ENCODE peak calls at places on chromosomes 11 and 22, in ten cellular contexts. Y, U, L, J, B, Q, O, V, S and C are unnamed samples.

GRCh38 chr11:88553204-88553603 is 215.7 kb upstream of the CTSC start:
- DNase-seq in Y (no peak), U (no peak), L (no peak), J (no peak), B (no peak), Q (no peak), O (no peak), V (peak), S (no peak), C (no peak)

GRCh38 chr11:96015911-96016565 is 92.1 kb upstream of the MTMR2 start:
- DNase-seq in Y (no peak), U (no peak), L (no peak), J (no peak), B (no peak), Q (peak), O (no peak), V (no peak), S (no peak), C (no peak)

GRCh38 chr11:65386307-65387081 is at the start of gene FRMD8:
- DNase-seq in Y (peak), U (peak), L (no peak), J (peak), B (peak), Q (peak), O (peak), V (no peak), S (peak), C (peak)

GRCh38 chr11:34514597-34514996 is 1.0 kb upstream of the ELF5 start:
- DNase-seq in Y (no peak), U (no peak), L (no peak), J (no peak), B (no peak), Q (no peak), O (no peak), V (no peak), S (no peak), C (no peak)

GRCh38 chr11:20417771-20418170 is 30.3 kb downstream of the PRMT3 start:
- DNase-seq in Y (no peak), U (no peak), L (no peak), J (no peak), B (no peak), Q (no peak), O (no peak), V (no peak), S (no peak), C (no peak)

GRCh38 chr22:39296981-39297489 is 22.4 kb downstream of the RPL3 start:
- DNase-seq in Y (no peak), U (peak), L (no peak), J (no peak), B (no peak), Q (peak), O (no peak), V (no peak), S (no peak), C (no peak)

GRCh38 chr11:50220651-50221050 is 188.0 kb downstream of the OR4C45 start:
- DNase-seq in Y (no peak), U (no peak), L (no peak), J (no peak), B (no peak), Q (no peak), O (no peak), V (no peak), S (no peak), C (no peak)

GRCh38 chr11:29623144-29623722 is 393.6 kb downstream of the KCNA4 start:
- DNase-seq in Y (no peak), U (no peak), L (no peak), J (no peak), B (no peak), Q (peak), O (no peak), V (no peak), S (no peak), C (no peak)

GRCh38 chr11:58027341-58027740 is 3.4 kb upstream of the OR6Q1 start:
- DNase-seq in Y (peak), U (no peak), L (peak), J (no peak), B (no peak), Q (no peak), O (no peak), V (no peak), S (peak), C (no peak)

GRCh38 chr11:17498058-17498457 is 21.4 kb upstream of the ABCC8 start:
- DNase-seq in Y (no peak), U (no peak), L (no peak), J (no peak), B (no peak), Q (peak), O (no peak), V (no peak), S (no peak), C (peak)

GRCh38 chr22:27406389-27406861 is 395.1 kb downstream of the MN1 start:
- DNase-seq in Y (peak), U (no peak), L (no peak), J (no peak), B (no peak), Q (no peak), O (no peak), V (no peak), S (no peak), C (no peak)

GRCh38 chr11:126419801-126420729 is 64.6 kb downstream of the ST3GAL4 start:
- DNase-seq in Y (peak), U (no peak), L (no peak), J (no peak), B (no peak), Q (no peak), O (no peak), V (peak), S (peak), C (no peak)

GRCh38 chr11:10742460-10743208 is 8.4 kb upstream of the CTR9 start:
- DNase-seq in Y (peak), U (no peak), L (no peak), J (no peak), B (no peak), Q (no peak), O (no peak), V (no peak), S (peak), C (no peak)

GRCh38 chr22:38398609-38399401 is 56.2 kb downstream of the KCNJ4 start:
- DNase-seq in Y (peak), U (peak), L (peak), J (peak), B (peak), Q (peak), O (no peak), V (peak), S (peak), C (peak)

GRCh38 chr11:17063171-17064002 is 14.1 kb downstream of the RPS13 start:
- DNase-seq in Y (peak), U (peak), L (no peak), J (no peak), B (no peak), Q (peak), O (no peak), V (no peak), S (peak), C (no peak)

GRCh38 chr22:40116496-40117200 is 61.1 kb upstream of the TNRC6B start:
- DNase-seq in Y (no peak), U (no peak), L (no peak), J (no peak), B (no peak), Q (no peak), O (no peak), V (no peak), S (no peak), C (no peak)

GRCh38 chr11:118199135-118199534 is 22.7 kb upstream of the SCN2B start:
- DNase-seq in Y (no peak), U (no peak), L (no peak), J (peak), B (no peak), Q (no peak), O (no peak), V (no peak), S (no peak), C (no peak)

GRCh38 chr11:110599207-110599606 is 113.0 kb downstream of the ARHGAP20 start:
- DNase-seq in Y (no peak), U (no peak), L (no peak), J (no peak), B (no peak), Q (no peak), O (no peak), V (no peak), S (no peak), C (no peak)

GRCh38 chr22:40258463-40259046 is 80.8 kb downstream of the TNRC6B start:
- DNase-seq in Y (peak), U (no peak), L (no peak), J (no peak), B (no peak), Q (no peak), O (no peak), V (peak), S (peak), C (no peak)

GRCh38 chr11:118917488-118918127 is 8.1 kb downstream of the BCL9L start:
- DNase-seq in Y (peak), U (no peak), L (no peak), J (peak), B (peak), Q (peak), O (no peak), V (peak), S (peak), C (peak)

GRCh38 chr11:59145534-59145933 is 2.9 kb downstream of the FAM111A start:
- DNase-seq in Y (peak), U (no peak), L (no peak), J (no peak), B (no peak), Q (no peak), O (no peak), V (peak), S (no peak), C (no peak)

GRCh38 chr11:14396289-14396688 is 37.3 kb upstream of the RRAS2 start:
- DNase-seq in Y (no peak), U (no peak), L (no peak), J (no peak), B (no peak), Q (no peak), O (no peak), V (no peak), S (no peak), C (no peak)

GRCh38 chr11:8228206-8228605 is 35.5 kb downstream of the LMO1 start:
- DNase-seq in Y (no peak), U (no peak), L (no peak), J (no peak), B (no peak), Q (no peak), O (no peak), V (no peak), S (no peak), C (no peak)

GRCh38 chr11:85407648-85408047 is 219.5 kb downstream of the DLG2 start:
- DNase-seq in Y (no peak), U (no peak), L (no peak), J (no peak), B (no peak), Q (no peak), O (no peak), V (peak), S (no peak), C (no peak)

GRCh38 chr11:93858376-93858775 is 8.0 kb upstream of the VSTM5 start:
- DNase-seq in Y (no peak), U (no peak), L (no peak), J (no peak), B (no peak), Q (no peak), O (no peak), V (no peak), S (no peak), C (no peak)

GRCh38 chr11:47399860-47400812 is 8.3 kb upstream of the SLC39A13 start:
- DNase-seq in Y (no peak), U (no peak), L (no peak), J (no peak), B (peak), Q (peak), O (no peak), V (no peak), S (no peak), C (no peak)

GRCh38 chr11:92380882-92381281 is 156.3 kb downstream of the FAT3 start:
- DNase-seq in Y (peak), U (no peak), L (no peak), J (no peak), B (no peak), Q (no peak), O (no peak), V (peak), S (no peak), C (no peak)

GRCh38 chr11:34160049-34160721 is 54.8 kb downstream of the NAT10 start:
- DNase-seq in Y (peak), U (no peak), L (no peak), J (no peak), B (no peak), Q (peak), O (no peak), V (no peak), S (no peak), C (no peak)

GRCh38 chr11:61092280-61092766 is 10.0 kb upstream of the CD5 start:
- DNase-seq in Y (no peak), U (no peak), L (no peak), J (no peak), B (no peak), Q (peak), O (no peak), V (no peak), S (peak), C (no peak)

GRCh38 chr22:43901976-43902643 is 10.3 kb upstream of the PNPLA5 start:
- DNase-seq in Y (peak), U (no peak), L (peak), J (no peak), B (no peak), Q (no peak), O (no peak), V (no peak), S (no peak), C (no peak)

GRCh38 chr11:17764446-17765218 is 30.1 kb downstream of the KCNC1 start:
- DNase-seq in Y (no peak), U (no peak), L (no peak), J (no peak), B (no peak), Q (no peak), O (no peak), V (no peak), S (no peak), C (no peak)

GRCh38 chr22:30893434-30894370 is 74.9 kb downstream of the MORC2 start:
- DNase-seq in Y (no peak), U (no peak), L (no peak), J (peak), B (no peak), Q (peak), O (no peak), V (no peak), S (no peak), C (no peak)

GRCh38 chr11:124075841-124076571 is 34.9 kb upstream of the OR10G7 start:
- DNase-seq in Y (no peak), U (peak), L (no peak), J (no peak), B (peak), Q (no peak), O (no peak), V (no peak), S (peak), C (no peak)

GRCh38 chr11:46451759-46452158 is 60.2 kb upstream of the CHRM4 start:
- DNase-seq in Y (no peak), U (no peak), L (no peak), J (no peak), B (no peak), Q (no peak), O (no peak), V (no peak), S (no peak), C (no peak)

GRCh38 chr22:19631899-19632670 is 82.2 kb upstream of the SEPTIN5 start:
- DNase-seq in Y (peak), U (no peak), L (peak), J (peak), B (no peak), Q (peak), O (no peak), V (no peak), S (no peak), C (no peak)

GRCh38 chr22:31830721-31831070 is 76.9 kb downstream of the DEPDC5 start:
- DNase-seq in Y (no peak), U (no peak), L (no peak), J (no peak), B (no peak), Q (no peak), O (no peak), V (no peak), S (no peak), C (no peak)

GRCh38 chr11:15468471-15468870 is 353.7 kb downstream of the INSC start:
- DNase-seq in Y (peak), U (no peak), L (no peak), J (no peak), B (no peak), Q (no peak), O (no peak), V (peak), S (no peak), C (no peak)

GRCh38 chr11:44728085-44728410 is 1.3 kb downstream of the TSPAN18 start:
- DNase-seq in Y (no peak), U (no peak), L (no peak), J (no peak), B (no peak), Q (no peak), O (no peak), V (no peak), S (no peak), C (no peak)

GRCh38 chr11:44728491-44728910 is 1.7 kb downstream of the TSPAN18 start:
- DNase-seq in Y (no peak), U (no peak), L (no peak), J (no peak), B (peak), Q (peak), O (no peak), V (no peak), S (no peak), C (no peak)

GRCh38 chr11:44726278-44727113 is at the start of gene TSPAN18:
- DNase-seq in Y (no peak), U (peak), L (no peak), J (no peak), B (no peak), Q (peak), O (no peak), V (no peak), S (no peak), C (no peak)

GRCh38 chr11:44727373-44728084 is 767 bp downstream of the TSPAN18 start:
- DNase-seq in Y (peak), U (peak), L (peak), J (peak), B (peak), Q (peak), O (peak), V (no peak), S (peak), C (peak)

GRCh38 chr11:44727114-44727372 is 281 bp downstream of the TSPAN18 start:
- DNase-seq in Y (no peak), U (no peak), L (no peak), J (no peak), B (no peak), Q (no peak), O (no peak), V (no peak), S (no peak), C (no peak)
- H3K4me3 ChIP-seq in Y (no peak), U (peak), L (peak), J (peak), B (peak), Q (peak), O (peak), V (peak), S (peak), C (peak)

GRCh38 chr11:68855205-68855978 is 13.7 kb upstream of the CPT1A start:
- DNase-seq in Y (no peak), U (peak), L (no peak), J (no peak), B (peak), Q (peak), O (no peak), V (no peak), S (no peak), C (peak)
- H3K4me3 ChIP-seq in Y (no peak), U (peak), L (peak), J (no peak), B (peak), Q (peak), O (peak), V (peak), S (peak), C (peak)

GRCh38 chr22:37169947-37170688 is 17.9 kb downstream of the C1QTNF6 start:
- DNase-seq in Y (no peak), U (no peak), L (no peak), J (peak), B (peak), Q (peak), O (no peak), V (no peak), S (no peak), C (no peak)

GRCh38 chr22:37169412-37169811 is 18.6 kb downstream of the C1QTNF6 start:
- DNase-seq in Y (no peak), U (no peak), L (no peak), J (peak), B (peak), Q (peak), O (no peak), V (no peak), S (no peak), C (no peak)

GRCh38 chr22:37166675-37167066 is 17.0 kb upstream of the IL2RB start:
- DNase-seq in Y (peak), U (peak), L (no peak), J (peak), B (peak), Q (peak), O (no peak), V (no peak), S (peak), C (peak)

GRCh38 chr22:37167176-37167980 is 17.7 kb upstream of the IL2RB start:
- DNase-seq in Y (no peak), U (no peak), L (no peak), J (peak), B (peak), Q (no peak), O (no peak), V (no peak), S (no peak), C (no peak)

GRCh38 chr22:37167981-37168647 is 18.4 kb upstream of the IL2RB start:
- DNase-seq in Y (no peak), U (no peak), L (no peak), J (peak), B (peak), Q (no peak), O (no peak), V (no peak), S (no peak), C (no peak)
- H3K4me3 ChIP-seq in Y (no peak), U (no peak), L (no peak), J (no peak), B (no peak), Q (no peak), O (no peak), V (no peak), S (no peak), C (no peak)

GRCh38 chr22:46742576-46743221 is 4.6 kb upstream of the CERK start:
- DNase-seq in Y (no peak), U (no peak), L (no peak), J (no peak), B (no peak), Q (no peak), O (no peak), V (no peak), S (peak), C (no peak)

GRCh38 chr22:46746192-46746591 is 8.1 kb upstream of the CERK start:
- DNase-seq in Y (no peak), U (no peak), L (no peak), J (no peak), B (no peak), Q (no peak), O (no peak), V (no peak), S (no peak), C (no peak)

GRCh38 chr22:46741974-46742519 is 4.0 kb upstream of the CERK start:
- DNase-seq in Y (no peak), U (no peak), L (no peak), J (no peak), B (no peak), Q (peak), O (no peak), V (no peak), S (no peak), C (no peak)

GRCh38 chr22:46746620-46747019 is 8.6 kb upstream of the CERK start:
- DNase-seq in Y (no peak), U (no peak), L (no peak), J (no peak), B (no peak), Q (no peak), O (no peak), V (no peak), S (no peak), C (no peak)

GRCh38 chr22:46744581-46744980 is 6.5 kb upstream of the CERK start:
- DNase-seq in Y (no peak), U (no peak), L (no peak), J (no peak), B (no peak), Q (no peak), O (no peak), V (no peak), S (no peak), C (no peak)
- H3K4me3 ChIP-seq in Y (no peak), U (no peak), L (no peak), J (no peak), B (no peak), Q (no peak), O (no peak), V (no peak), S (no peak), C (no peak)

GRCh38 chr22:50244420-50245213 is at the start of gene TUBGCP6:
- DNase-seq in Y (peak), U (peak), L (peak), J (peak), B (peak), Q (peak), O (peak), V (peak), S (peak), C (peak)

GRCh38 chr22:50245214-50246072 is 620 bp upstream of the TUBGCP6 start:
- DNase-seq in Y (no peak), U (no peak), L (no peak), J (no peak), B (no peak), Q (no peak), O (no peak), V (no peak), S (no peak), C (no peak)

GRCh38 chr22:50248192-50249084 is 2.6 kb downstream of the HDAC10 start:
- DNase-seq in Y (no peak), U (no peak), L (no peak), J (no peak), B (no peak), Q (no peak), O (no peak), V (no peak), S (no peak), C (no peak)

GRCh38 chr22:50247748-50248147 is 2.9 kb upstream of the TUBGCP6 start:
- DNase-seq in Y (peak), U (no peak), L (no peak), J (no peak), B (no peak), Q (peak), O (no peak), V (no peak), S (peak), C (no peak)

GRCh38 chr22:50246242-50247175 is 1.7 kb upstream of the TUBGCP6 start:
- DNase-seq in Y (no peak), U (no peak), L (no peak), J (no peak), B (no peak), Q (peak), O (no peak), V (no peak), S (no peak), C (peak)
- H3K4me3 ChIP-seq in Y (no peak), U (no peak), L (peak), J (no peak), B (peak), Q (no peak), O (no peak), V (no peak), S (peak), C (no peak)

GRCh38 chr11:115505165-115505564 is 950 bp upstream of the CADM1 start:
- DNase-seq in Y (no peak), U (no peak), L (no peak), J (no peak), B (no peak), Q (peak), O (no peak), V (no peak), S (no peak), C (no peak)
- H3K4me3 ChIP-seq in Y (peak), U (peak), L (peak), J (no peak), B (peak), Q (peak), O (peak), V (no peak), S (no peak), C (peak)